ENCODE peak calls at places on chromosomes 1 and 21, in four cellular contexts. One of them, this sample, is unnamed.

GRCh38 chr1:55103891-55104290 is 64.5 kb downstream of the PCSK9 start:
- DNase-seq in CD8-positive, alpha-beta memory T cell: no peak
- DNase-seq in colonic mucosa: no peak
- DNase-seq in kidney: no peak
- DNase-seq in this sample: no peak

GRCh38 chr1:220886470-220887201 is 7.4 kb downstream of the HLX start:
- DNase-seq in CD8-positive, alpha-beta memory T cell: no peak
- DNase-seq in kidney: peak; percentile 54
- DNase-seq in colonic mucosa: no peak
- DNase-seq in this sample: no peak

GRCh38 chr21:45985471-45986315 is 4.1 kb downstream of the COL6A1 start:
- DNase-seq in colonic mucosa: no peak
- DNase-seq in kidney: peak; percentile 78
- DNase-seq in CD8-positive, alpha-beta memory T cell: no peak
- DNase-seq in this sample: peak; percentile 32

GRCh38 chr1:11918779-11919519 is 7.3 kb downstream of the KIAA2013 start:
- DNase-seq in CD8-positive, alpha-beta memory T cell: no peak
- DNase-seq in kidney: no peak
- DNase-seq in colonic mucosa: no peak
- DNase-seq in this sample: no peak

GRCh38 chr1:159775716-159776115 is 5.0 kb upstream of the DUSP23 start:
- DNase-seq in CD8-positive, alpha-beta memory T cell: no peak
- DNase-seq in kidney: no peak
- DNase-seq in colonic mucosa: no peak
- DNase-seq in this sample: no peak

GRCh38 chr1:67711850-67712202 is 26.8 kb downstream of the GADD45A start:
- DNase-seq in CD8-positive, alpha-beta memory T cell: no peak
- DNase-seq in kidney: no peak
- DNase-seq in colonic mucosa: no peak
- DNase-seq in this sample: no peak

GRCh38 chr1:230105754-230106625 is 39.0 kb downstream of the GALNT2 start:
- DNase-seq in colonic mucosa: no peak
- DNase-seq in CD8-positive, alpha-beta memory T cell: no peak
- DNase-seq in kidney: no peak
- DNase-seq in this sample: no peak

GRCh38 chr1:202018476-202019234 is 8.3 kb downstream of the ELF3 start:
- DNase-seq in kidney: peak; percentile 89
- DNase-seq in CD8-positive, alpha-beta memory T cell: no peak
- DNase-seq in colonic mucosa: peak; percentile 89
- DNase-seq in this sample: peak; percentile 88

GRCh38 chr1:153629971-153630370 is 1.7 kb downstream of the S100A1 start:
- DNase-seq in colonic mucosa: no peak
- DNase-seq in kidney: peak; percentile 57
- DNase-seq in CD8-positive, alpha-beta memory T cell: no peak
- DNase-seq in this sample: no peak

GRCh38 chr1:153627797-153628626 is at the start of gene S100A1:
- DNase-seq in colonic mucosa: no peak
- DNase-seq in kidney: peak; percentile 78
- DNase-seq in CD8-positive, alpha-beta memory T cell: no peak
- DNase-seq in this sample: peak; percentile 56

GRCh38 chr1:153629343-153629665 is 1.1 kb downstream of the S100A1 start:
- DNase-seq in CD8-positive, alpha-beta memory T cell: no peak
- DNase-seq in colonic mucosa: no peak
- DNase-seq in kidney: peak; percentile 43
- DNase-seq in this sample: no peak

GRCh38 chr1:153630384-153630783 is 2.1 kb downstream of the S100A1 start:
- DNase-seq in kidney: peak; percentile 77
- DNase-seq in CD8-positive, alpha-beta memory T cell: no peak
- DNase-seq in colonic mucosa: no peak
- DNase-seq in this sample: no peak

DNA sequence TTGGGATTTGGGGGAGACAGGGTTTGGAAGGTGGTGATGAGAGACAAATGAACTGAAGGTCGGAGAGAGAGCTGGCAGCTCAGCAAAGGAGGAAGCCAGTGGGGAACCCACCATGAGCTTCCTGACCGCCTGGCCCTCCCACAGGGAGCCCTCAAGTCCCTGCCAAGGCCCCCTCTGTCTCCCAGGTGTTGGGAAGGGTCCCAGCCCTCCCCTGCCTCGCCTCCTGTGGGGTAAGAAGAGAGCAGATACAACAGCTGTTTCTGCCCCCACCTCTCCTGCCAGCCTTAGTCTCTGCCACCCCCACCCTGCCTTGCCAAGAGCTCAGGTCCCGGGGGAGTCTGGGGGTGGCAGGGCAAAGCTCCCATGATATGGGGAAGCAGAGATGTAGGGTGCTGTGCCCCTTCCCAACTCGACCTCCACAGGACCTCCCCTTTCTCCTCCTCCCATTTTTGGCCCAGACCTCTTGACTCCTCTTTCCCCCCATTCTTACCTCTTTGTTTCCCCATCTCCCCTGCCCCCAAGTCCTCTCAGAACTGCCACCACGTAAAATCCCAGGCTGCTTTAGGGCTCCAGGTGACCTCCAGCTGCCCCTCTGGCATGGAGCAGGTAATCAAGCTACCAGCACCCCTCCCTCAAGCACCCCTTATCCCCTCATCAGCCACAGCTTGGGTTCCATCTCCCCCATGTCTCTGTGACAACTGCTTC is 556 bp downstream of the S100A1 start:
- DNase-seq in kidney: peak; percentile 64
- DNase-seq in colonic mucosa: no peak
- DNase-seq in CD8-positive, alpha-beta memory T cell: no peak
- DNase-seq in this sample: no peak
- H3K4me1 ChIP-seq in kidney: peaks cover 25% of the 10 kb centered on the region
- H3K4me1 ChIP-seq in colonic mucosa: peaks cover 9% of the 10 kb centered on the region
- H3K4me1 ChIP-seq in CD8-positive, alpha-beta memory T cell: no peaks in the 10 kb centered on the region
- H3K4me1 ChIP-seq in this sample: peaks cover 9% of the 10 kb centered on the region

GRCh38 chr1:240033406-240033805 is 58.3 kb upstream of the FMN2 start:
- DNase-seq in colonic mucosa: no peak
- DNase-seq in CD8-positive, alpha-beta memory T cell: no peak
- DNase-seq in kidney: no peak
- DNase-seq in this sample: no peak
- H3K4me1 ChIP-seq in colonic mucosa: no peaks in the 10 kb centered on the region
- H3K4me1 ChIP-seq in CD8-positive, alpha-beta memory T cell: no peaks in the 10 kb centered on the region
- H3K4me1 ChIP-seq in kidney: no peaks in the 10 kb centered on the region
- H3K4me1 ChIP-seq in this sample: no peaks in the 10 kb centered on the region

GRCh38 chr1:244502630-244503029 is 41.6 kb downstream of the CATSPERE start:
- DNase-seq in colonic mucosa: no peak
- DNase-seq in CD8-positive, alpha-beta memory T cell: no peak
- DNase-seq in kidney: no peak
- DNase-seq in this sample: no peak
- H3K4me1 ChIP-seq in colonic mucosa: no peaks in the 10 kb centered on the region
- H3K4me1 ChIP-seq in CD8-positive, alpha-beta memory T cell: no peaks in the 10 kb centered on the region
- H3K4me1 ChIP-seq in kidney: no peaks in the 10 kb centered on the region
- H3K4me1 ChIP-seq in this sample: no peaks in the 10 kb centered on the region

DNA sequence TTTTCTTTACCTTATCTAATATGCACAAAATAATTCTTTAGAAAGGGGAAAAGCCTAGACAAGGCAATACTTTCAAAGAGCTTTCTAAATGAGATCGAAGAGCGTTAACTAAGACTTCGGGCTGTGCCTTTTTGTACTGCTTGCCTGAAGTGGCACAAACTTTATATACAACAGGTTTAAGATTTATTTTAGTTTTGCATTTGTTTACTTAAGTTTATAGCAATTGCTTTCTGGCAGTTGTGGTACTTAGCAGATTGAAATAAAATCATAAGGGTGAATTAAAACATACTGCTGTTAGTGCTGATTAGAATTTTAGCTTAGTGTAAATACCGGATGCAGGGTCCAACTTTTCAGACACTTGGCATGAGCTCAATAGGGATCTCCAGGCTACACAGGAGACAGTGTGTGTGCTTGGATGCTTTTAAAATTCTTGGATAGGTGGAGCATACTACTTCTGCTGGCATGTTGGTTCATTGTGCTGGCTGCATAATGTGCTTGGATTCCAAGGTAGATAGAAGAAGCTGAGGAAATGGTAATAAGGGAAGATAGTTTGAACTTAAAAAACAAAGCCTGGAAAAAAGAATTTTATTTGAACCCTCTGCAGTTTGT is 159.6 kb downstream of the NFIA start:
- DNase-seq in colonic mucosa: no peak
- DNase-seq in kidney: no peak
- DNase-seq in CD8-positive, alpha-beta memory T cell: no peak
- DNase-seq in this sample: no peak
- H3K4me1 ChIP-seq in colonic mucosa: no peaks in the 10 kb centered on the region
- H3K4me1 ChIP-seq in kidney: peaks cover 2% of the 10 kb centered on the region
- H3K4me1 ChIP-seq in CD8-positive, alpha-beta memory T cell: no peaks in the 10 kb centered on the region
- H3K4me1 ChIP-seq in this sample: peaks cover 35% of the 10 kb centered on the region